ENCODE peak calls at places on chromosomes 5 and 9, in six cellular contexts. V, G, U, C, P and D are unnamed samples.

GRCh38 chr9:131676431-131676972 is 63.4 kb downstream of the RAPGEF1 start:
- DNase-seq in V (no peak), G (peak; percentile 52), U (no peak), C (no peak), P (no peak), D (peak; percentile 96)

GRCh38 chr5:131495536-131496399 is 139.3 kb downstream of the RAPGEF6 start:
- DNase-seq in V (no peak), G (no peak), U (no peak), C (no peak), P (no peak), D (no peak)

GRCh38 chr9:93826209-93826608 is 128.9 kb downstream of the BARX1 start:
- DNase-seq in V (peak; percentile 32), G (peak; percentile 27), U (peak; percentile 34), C (no peak), P (no peak), D (no peak)

GRCh38 chr5:158699336-158699735 is 400.4 kb downstream of the EBF1 start:
- DNase-seq in V (no peak), G (no peak), U (no peak), C (no peak), P (no peak), D (no peak)

GRCh38 chr5:134240421-134240962 is 14.6 kb upstream of the PPP2CA start:
- DNase-seq in V (no peak), G (no peak), U (peak; percentile 21), C (no peak), P (no peak), D (no peak)

GRCh38 chr9:104743377-104743985 is 4.0 kb upstream of the NIPSNAP3A start:
- DNase-seq in V (no peak), G (no peak), U (no peak), C (no peak), P (peak; percentile 13), D (peak; percentile 69)

GRCh38 chr9:36942891-36943290 is 91.2 kb downstream of the PAX5 start:
- DNase-seq in V (no peak), G (no peak), U (no peak), C (no peak), P (no peak), D (no peak)

GRCh38 chr9:94899464-94900221 is 173.1 kb downstream of the AOPEP start:
- DNase-seq in V (no peak), G (no peak), U (no peak), C (no peak), P (no peak), D (no peak)

GRCh38 chr5:124401247-124402143 is 344.9 kb downstream of the ZNF608 start:
- DNase-seq in V (no peak), G (no peak), U (no peak), C (no peak), P (no peak), D (no peak)

GRCh38 chr9:90961375-90961774 is 159.8 kb downstream of the SYK start:
- DNase-seq in V (no peak), G (no peak), U (no peak), C (no peak), P (no peak), D (no peak)

GRCh38 chr5:138438724-138439536 is at the start of gene REEP2:
- DNase-seq in V (no peak), G (peak; percentile 46), U (no peak), C (peak; percentile 55), P (no peak), D (peak; percentile 65)

GRCh38 chr9:89427621-89428221 is 70.2 kb downstream of the SEMA4D start:
- DNase-seq in V (no peak), G (peak; percentile 48), U (no peak), C (no peak), P (no peak), D (no peak)

GRCh38 chr5:321233-321725 is at the start of gene AHRR:
- DNase-seq in V (peak; percentile 75), G (no peak), U (no peak), C (peak; percentile 68), P (no peak), D (peak; percentile 35)

GRCh38 chr9:83744206-83744605 is 36.4 kb upstream of the UBQLN1 start:
- DNase-seq in V (no peak), G (no peak), U (no peak), C (no peak), P (no peak), D (no peak)

GRCh38 chr5:111830333-111830732 is 73.3 kb upstream of the NREP start:
- DNase-seq in V (peak; percentile 57), G (no peak), U (no peak), C (no peak), P (no peak), D (no peak)

GRCh38 chr5:172052454-172053236 is 46.2 kb upstream of the FBXW11 start:
- DNase-seq in V (no peak), G (no peak), U (no peak), C (peak; percentile 39), P (no peak), D (no peak)

GRCh38 chr9:84238652-84239051 is 101.9 kb downstream of the SLC28A3 start:
- DNase-seq in V (no peak), G (no peak), U (no peak), C (no peak), P (no peak), D (no peak)

GRCh38 chr5:75337366-75338021 is 474 bp downstream of the HMGCR start:
- DNase-seq in V (peak; percentile 51), G (peak; percentile 20), U (no peak), C (peak; percentile 39), P (no peak), D (no peak)

GRCh38 chr9:136614967-136615623 is 47.6 kb upstream of the EGFL7 start:
- DNase-seq in V (no peak), G (no peak), U (no peak), C (no peak), P (no peak), D (no peak)

GRCh38 chr9:121902483-121903135 is 190.5 kb downstream of the TTLL11 start:
- DNase-seq in V (no peak), G (no peak), U (no peak), C (no peak), P (no peak), D (no peak)

GRCh38 chr5:914174-914573 is 21.5 kb downstream of the TRIP13 start:
- DNase-seq in V (no peak), G (no peak), U (no peak), C (no peak), P (no peak), D (no peak)

GRCh38 chr5:159886312-159886711 is 30.0 kb upstream of the ADRA1B start:
- DNase-seq in V (no peak), G (no peak), U (no peak), C (no peak), P (no peak), D (no peak)

GRCh38 chr9:18493361-18494015 is 19.5 kb downstream of the ADAMTSL1 start:
- DNase-seq in V (no peak), G (no peak), U (no peak), C (no peak), P (no peak), D (no peak)

GRCh38 chr9:97572892-97573365 is 60.2 kb downstream of the TSTD2 start:
- DNase-seq in V (no peak), G (no peak), U (no peak), C (no peak), P (no peak), D (no peak)

GRCh38 chr9:72718503-72718902 is 197.1 kb downstream of the TMC1 start:
- DNase-seq in V (no peak), G (no peak), U (no peak), C (no peak), P (no peak), D (no peak)

GRCh38 chr5:139636207-139636792 is 11.8 kb upstream of the CXXC5 start:
- DNase-seq in V (peak; percentile 48), G (peak; percentile 26), U (no peak), C (peak; percentile 61), P (no peak), D (peak; percentile 95)

GRCh38 chr5:75108515-75108914 is 56.2 kb upstream of the GCNT4 start:
- DNase-seq in V (no peak), G (no peak), U (no peak), C (no peak), P (no peak), D (no peak)

GRCh38 chr9:35828716-35829083 is at the start of gene FAM221B:
- DNase-seq in V (no peak), G (no peak), U (peak; percentile 52), C (no peak), P (no peak), D (peak; percentile 13)

GRCh38 chr5:80255752-80256479 is at the start of gene SERINC5:
- DNase-seq in V (peak; percentile 86), G (peak; percentile 79), U (peak; percentile 82), C (peak; percentile 85), P (peak; percentile 21), D (peak; percentile 87)

GRCh38 chr5:40904205-40904993 is 4.9 kb upstream of the C7 start:
- DNase-seq in V (peak; percentile 54), G (no peak), U (peak; percentile 78), C (peak; percentile 75), P (no peak), D (peak; percentile 69)

GRCh38 chr9:105957830-105958229 is 263.5 kb downstream of the TMEM38B start:
- DNase-seq in V (no peak), G (no peak), U (no peak), C (no peak), P (no peak), D (no peak)

GRCh38 chr9:4887556-4887955 is 94.8 kb downstream of the RCL1 start:
- DNase-seq in V (no peak), G (no peak), U (no peak), C (no peak), P (no peak), D (no peak)

GRCh38 chr5:106874531-106874930 is 796.2 kb downstream of the EFNA5 start:
- DNase-seq in V (no peak), G (no peak), U (no peak), C (no peak), P (no peak), D (no peak)

GRCh38 chr5:61623401-61624069 is 291.5 kb downstream of the ZSWIM6 start:
- DNase-seq in V (no peak), G (no peak), U (no peak), C (no peak), P (no peak), D (no peak)

GRCh38 chr5:118095100-118095499 is 893.2 kb downstream of the DTWD2 start:
- DNase-seq in V (no peak), G (no peak), U (no peak), C (no peak), P (no peak), D (no peak)